ENCODE peak calls at places on chromosome 5, in six cellular contexts. Z is GM12878, I is HepG2, D is K562, A is HCT116, N is H1. G is an unnamed sample.
A peak's percentile ranks its signal among the peaks of the same experiment; 100 is the strongest.

GRCh38 chr5:156128026-156128425 is 198.9 kb upstream of the SGCD start:
- DNase-seq in Z (peak; percentile 2), I (no peak), D (no peak), A (no peak), N (no peak), G (no peak)

GRCh38 chr5:114266374-114266773 is 95.5 kb upstream of the KCNN2 start:
- DNase-seq in Z (no peak), I (no peak), D (no peak), A (no peak), N (no peak), G (no peak)

GRCh38 chr5:158468444-158468843 is 609.5 kb upstream of the CLINT1 start:
- DNase-seq in Z (no peak), I (no peak), D (no peak), A (no peak), N (no peak), G (no peak)

GRCh38 chr5:134420326-134420725 is 8.6 kb upstream of the CDKN2AIPNL start:
- DNase-seq in Z (no peak), I (no peak), D (no peak), A (no peak), N (no peak), G (no peak)

GRCh38 chr5:168480601-168481000 is 5.7 kb upstream of the RARS1 start:
- DNase-seq in Z (no peak), I (no peak), D (no peak), A (no peak), N (no peak), G (no peak)

GRCh38 chr5:71865202-71865601 is 146.1 kb downstream of the CARTPT start:
- DNase-seq in Z (no peak), I (no peak), D (no peak), A (no peak), N (no peak), G (no peak)

GRCh38 chr5:172059661-172060100 is 53.2 kb upstream of the FBXW11 start:
- DNase-seq in Z (no peak), I (peak; percentile 19), D (peak; percentile 51), A (no peak), N (peak; percentile 64), G (peak; percentile 22)

GRCh38 chr5:135163391-135163790 is 129.4 kb upstream of the PITX1 start:
- DNase-seq in Z (no peak), I (no peak), D (no peak), A (no peak), N (no peak), G (no peak)

GRCh38 chr5:139413963-139414362 is 10.1 kb upstream of the SPATA24 start:
- DNase-seq in Z (no peak), I (no peak), D (no peak), A (no peak), N (no peak), G (no peak)

GRCh38 chr5:139747583-139748504 is 47.8 kb upstream of the PSD2 start:
- DNase-seq in Z (no peak), I (no peak), D (peak; percentile 46), A (no peak), N (peak; percentile 77), G (no peak)

GRCh38 chr5:40376566-40376965 is 303.1 kb upstream of the PTGER4 start:
- DNase-seq in Z (no peak), I (no peak), D (no peak), A (no peak), N (no peak), G (no peak)

GRCh38 chr5:4372481-4372880 is 767.6 kb upstream of the ADAMTS16 start:
- DNase-seq in Z (no peak), I (no peak), D (no peak), A (no peak), N (no peak), G (no peak)

GRCh38 chr5:37248387-37248969 is 698 bp downstream of the CPLANE1 start:
- DNase-seq in Z (peak; percentile 2), I (no peak), D (no peak), A (no peak), N (no peak), G (no peak)

GRCh38 chr5:74035521-74035937 is 409.5 kb downstream of the ARHGEF28 start:
- DNase-seq in Z (peak; percentile 59), I (peak; percentile 49), D (peak; percentile 8), A (peak; percentile 36), N (no peak), G (peak; percentile 5)

GRCh38 chr5:78804995-78805394 is 156.4 kb upstream of the LHFPL2 start:
- DNase-seq in Z (no peak), I (no peak), D (no peak), A (no peak), N (no peak), G (no peak)

GRCh38 chr5:144549580-144549979 is 378.9 kb downstream of the KCTD16 start:
- DNase-seq in Z (no peak), I (no peak), D (no peak), A (no peak), N (no peak), G (no peak)

GRCh38 chr5:51226420-51226735 is 156.9 kb upstream of the ISL1 start:
- DNase-seq in Z (no peak), I (peak; percentile 13), D (no peak), A (peak; percentile 40), N (peak; percentile 49), G (peak; percentile 37)

GRCh38 chr5:20524956-20525529 is 537.0 kb upstream of the CDH18 start:
- DNase-seq in Z (no peak), I (no peak), D (no peak), A (no peak), N (no peak), G (no peak)

GRCh38 chr5:32814620-32815019 is 103.5 kb downstream of the NPR3 start:
- DNase-seq in Z (no peak), I (no peak), D (no peak), A (no peak), N (no peak), G (no peak)

GRCh38 chr5:134647750-134648424 is 698 bp upstream of the SEC24A start:
- DNase-seq in Z (peak; percentile 85), I (peak; percentile 21), D (peak; percentile 24), A (peak; percentile 2), N (no peak), G (no peak)

GRCh38 chr5:158056426-158056825 is 197.5 kb upstream of the CLINT1 start:
- DNase-seq in Z (no peak), I (no peak), D (no peak), A (no peak), N (no peak), G (no peak)

GRCh38 chr5:93601053-93601429 is 18.0 kb downstream of the NR2F1 start:
- DNase-seq in Z (no peak), I (no peak), D (no peak), A (no peak), N (no peak), G (no peak)

GRCh38 chr5:66675369-66675768 is 79.2 kb downstream of the MAST4 start:
- DNase-seq in Z (no peak), I (no peak), D (no peak), A (no peak), N (no peak), G (no peak)

GRCh38 chr5:96875805-96876291 is 452 bp upstream of the ERAP2 start:
- DNase-seq in Z (no peak), I (peak; percentile 73), D (no peak), A (no peak), N (no peak), G (peak; percentile 6)

GRCh38 chr5:120532835-120533234 is 68.7 kb downstream of the PRR16 start:
- DNase-seq in Z (no peak), I (no peak), D (peak; percentile 22), A (peak; percentile 3), N (peak; percentile 63), G (no peak)

GRCh38 chr5:31819926-31820516 is 181.1 kb downstream of the PDZD2 start:
- DNase-seq in Z (no peak), I (no peak), D (no peak), A (no peak), N (no peak), G (no peak)

DNA sequence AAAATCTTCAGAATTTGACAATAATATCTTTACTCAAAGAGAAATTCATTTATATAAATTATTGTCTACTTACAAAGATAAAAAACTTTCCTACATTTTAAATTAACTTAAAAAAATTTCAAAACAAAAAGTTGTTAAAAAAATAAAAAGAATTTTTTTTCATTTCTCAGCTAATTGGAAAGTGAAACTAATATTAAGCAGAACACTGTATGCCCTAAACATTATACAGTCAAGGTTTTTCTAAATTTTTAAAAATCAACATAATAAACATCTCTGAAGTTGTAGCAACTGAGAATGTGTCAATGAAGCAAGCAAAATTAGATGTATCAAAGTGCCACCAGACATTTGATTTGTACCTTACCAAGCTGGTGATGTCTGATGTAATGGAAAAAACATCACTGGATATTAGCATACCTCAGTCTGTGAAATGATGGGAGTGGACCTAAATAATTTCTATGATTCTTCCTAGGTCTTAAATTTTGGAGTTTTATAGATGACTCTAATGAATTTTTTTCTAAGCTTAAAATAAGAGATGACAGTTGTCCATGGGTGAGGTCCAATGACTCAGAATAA is 290.1 kb downstream of the ADAMTS6 start:
- DNase-seq in Z (no peak), I (no peak), D (no peak), A (no peak), N (no peak), G (no peak)
- TF ChIP-seq JUND in Z (no peak), I (no peak), D (no peak), A (no peak), N (no peak), G (no peak)

GRCh38 chr5:2887401-2888348 is 136.2 kb upstream of the IRX2 start:
- DNase-seq in Z (no peak), I (no peak), D (no peak), A (no peak), N (peak; percentile 35), G (no peak)
- TF ChIP-seq JUND in Z (no peak), I (no peak), D (no peak), A (no peak), N (no peak), G (no peak)

DNA sequence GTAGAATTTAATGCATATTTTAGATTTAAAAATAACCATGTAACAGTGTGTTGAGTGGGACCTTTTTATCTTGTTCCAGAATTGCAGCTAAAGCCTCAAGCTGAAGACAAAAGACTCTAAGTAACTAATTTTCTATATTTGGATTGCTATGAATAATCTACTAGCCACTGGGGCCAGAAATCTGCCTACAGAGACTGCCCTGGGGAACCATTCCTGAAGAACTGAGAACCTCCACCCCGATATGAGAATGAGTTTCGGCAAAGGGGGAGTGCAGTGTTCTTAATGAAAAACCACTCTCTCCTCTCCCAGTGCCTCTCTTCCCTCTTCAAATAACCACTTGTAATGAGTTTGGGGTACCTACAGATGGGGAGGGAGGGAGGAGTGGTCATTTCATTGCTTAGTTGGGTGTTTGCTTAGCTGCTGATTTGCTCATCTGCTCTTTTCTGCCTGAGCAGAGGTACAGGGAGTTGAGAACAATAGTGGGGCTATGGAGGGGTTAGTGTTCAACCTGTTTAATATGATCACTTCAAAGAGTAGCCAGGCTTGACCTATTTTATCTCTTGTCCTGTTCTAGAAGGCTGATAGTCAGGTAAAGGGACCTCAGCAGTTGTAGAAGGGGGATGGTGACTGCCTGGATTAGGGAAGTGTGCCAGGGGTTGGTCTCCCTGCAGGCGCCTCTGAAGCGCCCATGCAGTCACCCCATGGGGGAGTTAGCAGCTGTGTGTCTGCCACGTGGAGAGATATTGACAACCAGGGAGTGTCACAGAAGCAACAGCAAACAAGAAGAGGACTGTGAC is 47.7 kb downstream of the ATG10 start:
- DNase-seq in Z (no peak), I (peak; percentile 50), D (no peak), A (no peak), N (no peak), G (no peak)
- TF ChIP-seq JUND in Z (no peak), I (no peak), D (no peak), A (no peak), N (no peak), G (no peak)

GRCh38 chr5:133408322-133408721 is 204.0 kb downstream of the FSTL4 start:
- DNase-seq in Z (no peak), I (no peak), D (no peak), A (no peak), N (peak; percentile 46), G (no peak)
- TF ChIP-seq JUND in Z (no peak), I (no peak), D (no peak), A (no peak), N (no peak), G (no peak)

G was measured in T47D.